ENCODE peak calls at places on chromosomes 16 and 17, in five cellular contexts. W is SK-N-SH, Y is H1, V is GM12878, G is K562. C is an unnamed sample.

GRCh38 chr16:30399435-30400186 is 4.4 kb downstream of the ZNF48 start:
- DNase-seq in W (peak; percentile 60), Y (no peak), V (no peak), G (no peak), C (no peak)

GRCh38 chr17:68700391-68700790 is 99.2 kb upstream of the FAM20A start:
- DNase-seq in W (no peak), Y (no peak), V (no peak), G (no peak), C (no peak)

GRCh38 chr16:58264961-58265479 is 29.8 kb downstream of the PRSS54 start:
- DNase-seq in W (peak; percentile 28), Y (no peak), V (no peak), G (peak; percentile 69), C (peak; percentile 18)

GRCh38 chr17:37299257-37299985 is 76.4 kb upstream of the C17orf78 start:
- DNase-seq in W (no peak), Y (peak; percentile 35), V (no peak), G (no peak), C (no peak)

GRCh38 chr16:50265260-50265659 is 1.1 kb upstream of the ADCY7 start:
- DNase-seq in W (peak; percentile 62), Y (no peak), V (no peak), G (peak; percentile 37), C (no peak)

GRCh38 chr16:87895641-87896141 is 26.4 kb upstream of the SLC7A5 start:
- DNase-seq in W (no peak), Y (no peak), V (peak; percentile 67), G (no peak), C (peak; percentile 45)

GRCh38 chr16:15704545-15704987 is 54.5 kb downstream of the NDE1 start:
- DNase-seq in W (peak; percentile 77), Y (peak; percentile 92), V (no peak), G (peak; percentile 84), C (peak; percentile 33)

GRCh38 chr17:42754782-42755181 is 6.2 kb upstream of the RAMP2 start:
- DNase-seq in W (no peak), Y (no peak), V (no peak), G (no peak), C (no peak)

GRCh38 chr16:9932000-9932399 is 250.2 kb downstream of the GRIN2A start:
- DNase-seq in W (no peak), Y (no peak), V (no peak), G (no peak), C (no peak)

GRCh38 chr17:74619077-74619673 is 4.4 kb downstream of the CD300E start:
- DNase-seq in W (no peak), Y (no peak), V (no peak), G (no peak), C (no peak)

GRCh38 chr17:40112718-40113109 is 9.1 kb upstream of the MSL1 start:
- DNase-seq in W (no peak), Y (no peak), V (no peak), G (no peak), C (no peak)

GRCh38 chr17:35708149-35708548 is 23.3 kb upstream of the RASL10B start:
- DNase-seq in W (no peak), Y (no peak), V (no peak), G (no peak), C (no peak)

GRCh38 chr16:85940214-85940613 is 41.3 kb downstream of the IRF8 start:
- DNase-seq in W (no peak), Y (no peak), V (no peak), G (no peak), C (no peak)

GRCh38 chr17:80012751-80013741 is 22.6 kb downstream of the TBC1D16 start:
- DNase-seq in W (no peak), Y (no peak), V (no peak), G (no peak), C (no peak)

GRCh38 chr17:81553616-81554181 is 1.5 kb upstream of the FAAP100 start:
- DNase-seq in W (peak; percentile 83), Y (no peak), V (peak; percentile 9), G (peak; percentile 46), C (peak; percentile 58)

GRCh38 chr16:2209258-2210008 is 1.2 kb downstream of the BRICD5 start:
- DNase-seq in W (no peak), Y (no peak), V (no peak), G (peak; percentile 39), C (no peak)

GRCh38 chr17:58668598-58668935 is 23.3 kb downstream of the TEX14 start:
- DNase-seq in W (no peak), Y (no peak), V (no peak), G (no peak), C (no peak)

GRCh38 chr16:54928421-54929089 is 2.1 kb upstream of the IRX5 start:
- DNase-seq in W (peak; percentile 80), Y (peak; percentile 55), V (no peak), G (peak; percentile 73), C (peak; percentile 88)

GRCh38 chr17:39564201-39564828 is 43.4 kb downstream of the NEUROD2 start:
- DNase-seq in W (no peak), Y (peak; percentile 66), V (no peak), G (no peak), C (no peak)

GRCh38 chr16:49776085-49776501 is 79.8 kb downstream of the ZNF423 start:
- DNase-seq in W (peak; percentile 51), Y (peak; percentile 77), V (no peak), G (no peak), C (no peak)

GRCh38 chr16:85047867-85048455 is 20.4 kb downstream of the KIAA0513 start:
- DNase-seq in W (no peak), Y (no peak), V (no peak), G (peak; percentile 46), C (no peak)

GRCh38 chr16:56860226-56861020 is 4.6 kb upstream of the SLC12A3 start:
- DNase-seq in W (no peak), Y (no peak), V (peak; percentile 75), G (no peak), C (no peak)

GRCh38 chr16:830107-830870 is 29.8 kb upstream of the GNG13 start:
- DNase-seq in W (no peak), Y (no peak), V (no peak), G (no peak), C (no peak)

GRCh38 chr16:64449511-64449910 is 672.4 kb downstream of the CDH11 start:
- DNase-seq in W (no peak), Y (no peak), V (no peak), G (no peak), C (no peak)

GRCh38 chr16:89737341-89738071 is 16.2 kb downstream of the ZNF276 start:
- DNase-seq in W (no peak), Y (no peak), V (no peak), G (no peak), C (no peak)

GRCh38 chr17:3558603-3559269 is 1.1 kb upstream of the TRPV3 start:
- DNase-seq in W (no peak), Y (no peak), V (peak; percentile 87), G (no peak), C (no peak)
- TF ChIP-seq GABPA in W (no peak), Y (no peak), V (peak; percentile 69), G (no peak), C (no peak)

DNA sequence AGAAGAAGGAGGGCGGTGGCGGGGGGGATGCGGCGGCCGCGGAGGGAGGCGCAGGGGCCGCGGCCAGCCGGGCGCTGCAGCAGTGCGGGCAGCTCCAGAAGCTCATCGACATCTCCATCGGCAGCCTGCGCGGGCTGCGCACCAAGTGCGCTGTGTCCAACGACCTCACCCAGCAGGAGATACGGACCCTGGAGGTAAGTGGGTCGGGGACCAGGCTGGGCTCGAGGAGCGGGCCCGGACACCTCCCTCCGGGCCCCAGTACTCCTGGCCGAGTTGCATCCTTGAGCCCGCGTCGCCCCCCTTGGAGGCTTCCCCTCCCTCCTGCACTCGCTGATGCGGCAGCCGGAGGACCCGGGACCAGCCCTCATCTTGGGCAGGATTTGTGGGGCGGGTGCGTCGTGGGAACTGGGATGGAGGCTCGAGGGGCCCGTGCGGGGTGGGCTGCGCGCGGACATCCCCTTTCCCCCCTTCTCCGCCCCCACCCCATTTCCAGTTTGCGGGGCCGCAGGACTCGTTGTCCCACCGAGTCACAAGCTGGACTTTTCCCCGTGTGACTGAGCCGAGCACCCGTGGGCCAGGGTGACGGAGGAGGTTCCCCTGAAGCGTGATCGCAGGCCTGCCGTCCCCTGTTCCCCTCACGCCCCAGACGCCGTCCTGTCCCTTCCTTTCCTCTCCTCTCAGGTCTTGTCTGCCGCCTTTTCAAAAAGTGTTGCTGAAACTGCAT is 595 bp downstream of the KSR1 start:
- DNase-seq in W (peak; percentile 54), Y (no peak), V (no peak), G (no peak), C (peak; percentile 10)
- H3K27ac ChIP-seq in W (no peak overlapping the region), Y (no peak overlapping the region), V (peak overlapping the region; percentile 38), G (peak overlapping the region; percentile 16), C (peak overlapping the region; percentile 24)

GRCh38 chr17:705863-706262 is 8.8 kb downstream of the VPS53 start:
- DNase-seq in W (no peak), Y (no peak), V (no peak), G (no peak), C (no peak)
- TF ChIP-seq POLR2AphosphoS5 in W (no peak), Y (no peak), V (no peak), G (no peak), C (no peak)

DNA sequence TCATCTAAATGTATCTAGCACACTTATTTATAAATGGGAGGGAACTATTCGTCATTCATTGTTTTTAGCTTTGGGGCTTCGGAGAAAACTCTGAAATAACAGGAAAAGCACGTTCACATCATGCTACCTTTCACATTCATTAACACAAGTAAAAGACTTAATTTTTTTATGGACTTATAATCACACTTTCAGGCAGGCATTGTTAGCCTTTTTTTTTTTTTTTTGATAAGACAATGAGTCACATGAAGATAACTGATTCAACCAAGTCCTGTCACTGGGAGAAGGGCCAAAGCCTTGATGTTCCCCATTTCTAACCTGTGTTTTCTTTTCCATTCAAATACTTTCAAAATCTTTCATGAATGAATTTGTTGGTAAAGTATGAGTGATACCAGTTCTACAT is 631.3 kb upstream of the CA10 start:
- DNase-seq in W (no peak), Y (no peak), V (no peak), G (no peak), C (no peak)
- TF ChIP-seq GABPA in W (no peak), Y (no peak), V (no peak), G (no peak), C (no peak)

DNA sequence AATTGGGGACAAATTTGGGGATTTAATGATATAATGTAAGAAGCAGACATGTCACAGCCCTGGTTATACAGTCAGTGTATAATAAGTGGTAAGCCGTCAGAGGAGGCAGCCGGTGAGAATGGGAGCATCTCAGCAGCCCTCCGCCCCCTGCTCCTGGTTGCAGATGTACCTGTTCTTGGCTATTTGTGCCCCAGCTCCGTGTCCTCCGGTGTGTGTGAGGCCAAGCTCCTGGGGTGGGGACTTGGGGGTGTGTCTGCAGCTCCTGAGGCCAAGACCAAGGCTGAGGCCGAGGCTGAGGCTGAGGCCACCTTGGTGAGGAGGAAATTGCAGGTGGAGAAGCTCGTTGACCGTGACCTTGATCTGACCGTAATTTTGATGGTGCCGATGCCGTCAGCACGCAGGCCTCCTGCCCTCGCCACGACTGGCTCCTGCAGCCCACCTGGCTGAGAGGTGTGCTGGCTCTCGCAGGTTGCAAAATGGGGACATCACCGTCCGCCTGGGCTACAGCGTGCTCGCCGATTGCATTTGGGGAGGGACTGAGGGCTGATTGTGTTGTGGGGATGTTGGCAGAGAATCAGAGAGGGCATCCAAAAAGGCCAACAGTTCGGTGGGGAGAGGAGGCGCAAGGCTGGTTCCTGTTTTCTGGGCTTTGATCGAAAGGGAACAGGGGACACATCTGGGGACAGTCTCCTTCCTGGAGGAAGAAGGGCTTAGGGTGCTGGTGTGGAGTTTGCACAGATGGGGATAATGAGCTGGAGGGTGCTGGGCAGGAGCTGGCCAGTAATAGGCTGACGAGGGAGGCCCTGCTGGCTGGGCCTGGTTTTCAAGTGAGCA is 288.3 kb downstream of the SEC14L1 start:
- DNase-seq in W (peak; percentile 51), Y (no peak), V (no peak), G (no peak), C (peak; percentile 62)
- H3K27ac ChIP-seq in W (peak overlapping the region; percentile 97), Y (no peak overlapping the region), V (no peak overlapping the region), G (no peak overlapping the region), C (no peak overlapping the region)